ENCODE peak calls at places on chromosomes 5 and 9, in six cellular contexts. V, A, L, H, B and S are unnamed samples.

GRCh38 chr5:32254987-32255900 is 57.5 kb downstream of the MTMR12 start:
- DNase-seq in A (no peak), H (no peak), V (no peak), L (no peak), B (no peak), S (no peak)

GRCh38 chr5:57594436-57594835 is 111.8 kb upstream of the ACTBL2 start:
- DNase-seq in A (no peak), L (no peak), V (no peak), B (no peak), H (no peak), S (no peak)

GRCh38 chr9:130396581-130396980 is 48.2 kb upstream of the ASS1 start:
- DNase-seq in V (no peak), A (no peak), L (no peak), H (no peak), B (no peak), S (no peak)

GRCh38 chr9:88923653-88924284 is 67.5 kb upstream of the S1PR3 start:
- DNase-seq in A (no peak), L (no peak), V (no peak), B (no peak), H (no peak), S (no peak)

GRCh38 chr9:109846781-109847180 is 66.8 kb downstream of the PALM2AKAP2 start:
- DNase-seq in V (no peak), A (no peak), H (no peak), B (no peak), L (no peak), S (no peak)

GRCh38 chr9:28782630-28783029 is 1209.3 kb upstream of the C9orf72 start:
- DNase-seq in V (no peak), A (peak), B (no peak), H (peak), L (no peak), S (no peak)

GRCh38 chr5:139961435-139962157 is 81.5 kb downstream of the NRG2 start:
- DNase-seq in A (peak), V (no peak), L (no peak), B (no peak), H (no peak), S (no peak)

GRCh38 chr5:103346162-103346748 is 87.7 kb downstream of the MACIR start:
- DNase-seq in V (no peak), A (no peak), H (no peak), B (no peak), L (no peak), S (no peak)

GRCh38 chr5:134570365-134570758 is 44.9 kb downstream of the JADE2 start:
- DNase-seq in V (no peak), B (no peak), A (no peak), H (no peak), L (peak), S (no peak)

GRCh38 chr9:38263534-38263933 is 129.0 kb upstream of the ALDH1B1 start:
- DNase-seq in A (peak), V (no peak), L (no peak), B (peak), H (peak), S (no peak)

GRCh38 chr5:180640765-180641565 is 8.4 kb downstream of the FLT4 start:
- DNase-seq in L (peak), H (no peak), A (no peak), V (peak), B (no peak), S (no peak)

GRCh38 chr9:97563458-97564135 is 62.1 kb downstream of the TMOD1 start:
- DNase-seq in A (no peak), B (no peak), L (no peak), H (no peak), V (no peak), S (no peak)

GRCh38 chr9:128065907-128066712 is 1.0 kb downstream of the NAIF1 start:
- DNase-seq in L (no peak), H (no peak), A (no peak), B (no peak), V (no peak), S (peak)

GRCh38 chr9:110626109-110626829 is 42.3 kb upstream of the MUSK start:
- DNase-seq in B (no peak), A (peak), H (no peak), V (no peak), L (no peak), S (no peak)

GRCh38 chr9:128457207-128457606 is 1.4 kb downstream of the ODF2 start:
- DNase-seq in B (no peak), V (no peak), L (no peak), H (no peak), A (no peak), S (no peak)

GRCh38 chr5:62316110-62316509 is 10.1 kb downstream of the KIF2A start:
- DNase-seq in H (no peak), A (no peak), V (no peak), B (no peak), L (no peak), S (no peak)

GRCh38 chr5:160438316-160439204 is 16.9 kb downstream of the PTTG1 start:
- DNase-seq in L (peak), H (peak), V (no peak), A (peak), B (peak), S (no peak)

GRCh38 chr9:6852243-6852963 is 94.6 kb downstream of the KDM4C start:
- DNase-seq in L (peak), V (no peak), B (no peak), A (peak), H (no peak), S (no peak)

GRCh38 chr9:80285325-80285724 is 713.6 kb downstream of the TLE4 start:
- DNase-seq in V (no peak), B (no peak), H (no peak), L (no peak), A (peak), S (no peak)
- TF ChIP-seq CTCF in V (peak), B (no peak), H (no peak), L (peak), A (peak), S (peak)

GRCh38 chr9:2666569-2666968 is 45.0 kb downstream of the VLDLR start:
- DNase-seq in L (no peak), B (no peak), H (no peak), V (no peak), A (no peak), S (no peak)

GRCh38 chr9:2663486-2663885 is 41.9 kb downstream of the VLDLR start:
- DNase-seq in B (no peak), H (no peak), L (no peak), V (peak), A (no peak), S (no peak)

GRCh38 chr9:2664675-2665065 is 43.1 kb downstream of the VLDLR start:
- DNase-seq in H (no peak), A (no peak), B (no peak), L (no peak), V (no peak), S (no peak)

GRCh38 chr9:2663886-2664674 is 42.5 kb downstream of the VLDLR start:
- DNase-seq in L (peak), A (no peak), B (no peak), V (no peak), H (no peak), S (no peak)

GRCh38 chr9:2662496-2662895 is 40.9 kb downstream of the VLDLR start:
- DNase-seq in B (no peak), A (peak), L (peak), V (no peak), H (peak), S (no peak)
- TF ChIP-seq CTCF in B (peak), A (peak), L (peak), V (no peak), H (no peak), S (peak)

DNA sequence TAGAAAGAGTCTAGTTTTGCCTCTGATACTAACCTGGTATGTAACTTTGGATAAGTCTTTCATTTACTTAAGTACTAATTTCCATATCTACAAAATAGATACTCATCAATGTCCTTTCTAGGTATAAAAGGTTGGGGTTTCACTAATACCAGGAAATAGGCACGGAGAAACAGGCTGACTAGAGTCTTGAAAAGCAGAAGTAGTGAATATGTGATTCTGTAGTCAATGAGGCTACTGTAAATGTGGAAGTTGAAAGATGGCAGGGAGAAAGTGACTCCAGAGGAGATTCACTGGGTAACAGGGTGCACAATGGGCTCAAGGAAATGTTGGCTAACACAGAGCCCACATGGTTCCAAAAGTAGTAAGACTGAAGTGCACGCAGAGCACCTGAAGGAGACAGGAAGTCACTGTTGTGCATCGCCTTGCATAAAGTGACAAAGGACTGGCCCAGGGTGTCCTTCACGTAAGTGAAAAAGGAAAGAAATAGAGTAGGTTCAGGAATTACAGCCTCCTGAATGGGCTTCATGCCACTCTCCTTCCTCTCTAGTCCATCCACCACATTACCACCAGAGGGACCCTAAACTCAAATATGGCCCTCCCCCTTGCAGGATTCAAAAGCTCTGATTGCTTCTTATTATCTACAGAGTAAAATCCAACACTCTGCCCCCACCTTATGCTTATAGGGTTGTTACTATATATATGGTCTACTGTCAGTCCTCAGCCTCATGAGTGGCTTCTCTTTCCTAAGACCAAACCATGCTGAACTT is 288.0 kb upstream of the SMARCA2 start:
- DNase-seq in L (peak), A (no peak), B (no peak), H (no peak), V (no peak), S (no peak)
- TF ChIP-seq CTCF in L (no peak), A (no peak), B (no peak), H (no peak), V (no peak), S (no peak)

DNA sequence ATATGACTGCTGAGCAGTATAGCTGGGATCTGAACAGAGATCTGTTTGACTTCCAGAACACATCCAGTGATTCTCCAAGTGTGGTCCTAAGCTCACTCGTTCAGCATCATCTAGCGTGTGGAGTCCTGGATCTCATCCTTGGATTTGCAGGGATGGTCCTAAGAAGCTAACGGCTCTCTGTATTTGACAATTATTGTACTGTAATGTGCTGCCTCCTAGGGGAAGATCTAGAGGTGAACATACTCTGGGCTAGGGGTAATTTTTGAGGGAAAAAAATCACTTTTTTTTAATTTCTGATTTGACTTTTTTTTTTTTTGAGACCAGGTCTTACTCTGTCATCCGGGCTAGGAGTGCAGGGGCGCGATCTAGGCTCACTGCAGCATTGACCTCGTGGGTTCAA is 1.5 kb downstream of the SLC26A2 start:
- DNase-seq in A (peak), B (no peak), L (peak), H (no peak), V (no peak), S (no peak)
- TF ChIP-seq CTCF in A (peak), B (peak), L (peak), H (peak), V (peak), S (peak)

DNA sequence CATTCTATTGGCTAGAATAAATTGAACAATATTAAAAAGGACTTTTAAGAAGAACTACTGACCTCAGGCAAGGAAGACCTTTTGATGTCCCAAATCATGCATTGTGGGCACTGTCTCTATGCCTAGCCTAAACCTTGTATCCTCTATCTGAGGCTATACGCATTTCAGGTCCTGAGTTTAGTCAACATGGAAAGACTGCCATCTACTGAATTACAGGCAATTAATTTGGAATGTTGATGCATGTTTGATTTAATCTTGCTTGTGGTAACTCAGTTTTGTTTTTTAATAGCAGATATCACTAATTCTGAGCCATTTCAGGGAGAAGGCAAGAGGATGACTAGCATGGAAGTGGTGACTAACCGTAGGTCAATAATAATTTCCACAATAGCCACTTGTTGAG is 585.2 kb upstream of the CCNG1 start:
- DNase-seq in B (no peak), H (no peak), L (no peak), V (no peak), A (no peak), S (no peak)
- TF ChIP-seq CTCF in B (no peak), H (no peak), L (no peak), V (no peak), A (no peak), S (no peak)

GRCh38 chr9:18059043-18059442 is 414.9 kb upstream of the ADAMTSL1 start:
- DNase-seq in V (no peak), L (no peak), H (no peak), A (no peak), B (no peak), S (no peak)

GRCh38 chr9:18061332-18061731 is 412.6 kb upstream of the ADAMTSL1 start:
- DNase-seq in B (no peak), V (no peak), H (no peak), A (no peak), L (no peak), S (no peak)

GRCh38 chr9:18061856-18062255 is 412.1 kb upstream of the ADAMTSL1 start:
- DNase-seq in A (no peak), B (no peak), L (no peak), H (no peak), V (no peak), S (no peak)

GRCh38 chr9:18059447-18059846 is 414.5 kb upstream of the ADAMTSL1 start:
- DNase-seq in V (no peak), A (no peak), H (no peak), L (no peak), B (no peak), S (no peak)

GRCh38 chr9:18060304-18060934 is 413.5 kb upstream of the ADAMTSL1 start:
- DNase-seq in H (no peak), V (no peak), A (no peak), B (no peak), L (no peak), S (no peak)
- TF ChIP-seq CTCF in H (peak), V (no peak), A (no peak), B (no peak), L (peak), S (peak)

DNA sequence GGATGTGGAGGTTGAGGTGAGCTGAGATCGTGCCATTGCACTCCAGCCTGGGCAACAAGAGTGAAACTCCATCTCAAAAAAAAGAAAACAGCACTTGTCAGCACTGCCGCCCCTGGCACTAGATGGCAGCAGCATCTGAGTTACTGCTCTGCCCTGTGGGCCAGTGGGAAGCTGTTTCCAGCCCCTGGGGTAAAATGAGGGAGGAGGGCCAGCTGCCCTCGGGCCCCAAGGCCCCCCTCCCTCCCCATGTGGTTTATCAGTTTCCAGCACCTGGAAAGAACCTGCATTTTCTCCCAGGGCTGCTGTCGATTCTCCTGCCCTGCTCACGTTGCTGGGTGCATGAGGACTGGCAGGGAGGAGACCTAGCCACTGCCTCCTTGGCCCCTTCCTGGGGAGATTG is 13.2 kb upstream of the CEL start:
- DNase-seq in V (no peak), B (peak), L (peak), H (peak), A (peak), S (peak)
- TF ChIP-seq CTCF in V (peak), B (peak), L (peak), H (no peak), A (peak), S (peak)